ENCODE peak calls at places on chromosomes 13 and 19, in seven cellular contexts. K is IMR-90, H is neuronal stem cell, X is H1, L is mesendoderm, O is H9, P is mesenchymal stem cell. G is an unnamed sample. For H3K4me1, the result is how much of the 10 kb centered on the place peaks cover.

GRCh38 chr13:53066411-53066810 is 37.8 kb downstream of the OLFM4 start:
- DNase-seq in K (no peak), H (no peak), X (no peak), L (no peak), O (no peak), P (no peak), G (no peak)

GRCh38 chr13:114032121-114032799 is 58.4 kb upstream of the C13orf46 start:
- DNase-seq in K (peak), H (no peak), X (no peak), L (peak), O (no peak), P (peak), G (no peak)

GRCh38 chr13:25378528-25378927 is 6.8 kb downstream of the ATP8A2 start:
- DNase-seq in K (no peak), H (no peak), X (no peak), L (no peak), O (no peak), P (no peak), G (no peak)

GRCh38 chr19:54133312-54133956 is 4.1 kb upstream of the CNOT3 start:
- DNase-seq in K (no peak), H (peak), X (peak), L (peak), O (peak), P (peak), G (no peak)

GRCh38 chr19:31834070-31834469 is 484.8 kb upstream of the TSHZ3 start:
- DNase-seq in K (no peak), H (no peak), X (no peak), L (no peak), O (no peak), P (no peak), G (no peak)

GRCh38 chr19:35022460-35022859 is 7.8 kb upstream of the SCN1B start:
- DNase-seq in K (no peak), H (no peak), X (no peak), L (no peak), O (no peak), P (no peak), G (no peak)

GRCh38 chr19:10587839-10588150 is 683 bp upstream of the AP1M2 start:
- DNase-seq in K (no peak), H (no peak), X (no peak), L (no peak), O (no peak), P (no peak), G (no peak)

GRCh38 chr13:34155931-34156607 is 338.1 kb downstream of the RFC3 start:
- DNase-seq in K (peak), H (no peak), X (no peak), L (peak), O (no peak), P (peak), G (peak)

GRCh38 chr19:53389591-53390377 is 5.2 kb upstream of the ZNF765 start:
- DNase-seq in K (no peak), H (no peak), X (peak), L (peak), O (peak), P (no peak), G (no peak)

GRCh38 chr13:49821216-49821820 is 28.8 kb upstream of the KPNA3 start:
- DNase-seq in K (no peak), H (no peak), X (no peak), L (no peak), O (no peak), P (no peak), G (peak)

GRCh38 chr19:40089462-40089861 is 1.3 kb downstream of the ZNF780A start:
- DNase-seq in K (peak), H (no peak), X (no peak), L (no peak), O (no peak), P (peak), G (no peak)

GRCh38 chr13:110645750-110646149 is 30.4 kb downstream of the NAXD start:
- DNase-seq in K (no peak), H (no peak), X (no peak), L (no peak), O (no peak), P (no peak), G (no peak)

GRCh38 chr19:33405491-33406461 is 32.3 kb downstream of the CEBPG start:
- DNase-seq in K (no peak), H (no peak), X (no peak), L (no peak), O (no peak), P (no peak), G (no peak)

GRCh38 chr13:63731896-63732295 is 2316.2 kb upstream of the PCDH20 start:
- DNase-seq in K (no peak), H (no peak), X (no peak), L (no peak), O (no peak), P (no peak), G (no peak)

GRCh38 chr13:99269627-99270252 is 11.6 kb upstream of the GPR18 start:
- DNase-seq in K (peak), H (no peak), X (no peak), L (peak), O (no peak), P (peak), G (peak)

GRCh38 chr19:11382898-11383705 is 1.0 kb downstream of the EPOR start:
- DNase-seq in K (no peak), H (no peak), X (no peak), L (peak), O (peak), P (peak), G (peak)

GRCh38 chr13:78241278-78241919 is 322.8 kb upstream of the EDNRB start:
- DNase-seq in K (peak), H (peak), X (peak), L (peak), O (peak), P (peak), G (peak)

GRCh38 chr13:59318320-59318930 is 845.3 kb downstream of the DIAPH3 start:
- DNase-seq in K (peak), H (peak), X (peak), L (peak), O (peak), P (peak), G (peak)

GRCh38 chr13:22665531-22665930 is 515.2 kb upstream of the SGCG start:
- DNase-seq in K (no peak), H (no peak), X (no peak), L (no peak), O (no peak), P (no peak), G (no peak)

GRCh38 chr19:14361824-14362223 is 19.4 kb upstream of the ADGRE5 start:
- DNase-seq in K (no peak), H (no peak), X (peak), L (peak), O (peak), P (no peak), G (no peak)

GRCh38 chr13:73428137-73428536 is 369.3 kb downstream of the KLF5 start:
- DNase-seq in K (peak), H (no peak), X (no peak), L (peak), O (no peak), P (peak), G (peak)

GRCh38 chr19:17337675-17338439 is 504 bp downstream of the GTPBP3 start:
- DNase-seq in K (no peak), H (no peak), X (no peak), L (no peak), O (no peak), P (no peak), G (peak)

GRCh38 chr13:72864142-72865035 is 82.5 kb downstream of the PIBF1 start:
- DNase-seq in K (peak), H (no peak), X (no peak), L (no peak), O (no peak), P (peak), G (no peak)

GRCh38 chr13:98507060-98507797 is 69.7 kb downstream of the STK24 start:
- DNase-seq in K (no peak), H (no peak), X (peak), L (peak), O (no peak), P (peak), G (peak)

GRCh38 chr19:17455711-17456123 is 5.0 kb downstream of the NXNL1 start:
- DNase-seq in K (no peak), H (no peak), X (no peak), L (no peak), O (peak), P (no peak), G (no peak)

GRCh38 chr13:35817642-35818576 is 313.3 kb downstream of the DCLK1 start:
- DNase-seq in K (no peak), H (no peak), X (no peak), L (no peak), O (no peak), P (no peak), G (no peak)

GRCh38 chr19:19053508-19054314 is 10.1 kb upstream of the SLC25A42 start:
- DNase-seq in K (peak), H (peak), X (peak), L (peak), O (peak), P (peak), G (peak)

GRCh38 chr13:111373486-111373885 is 53.0 kb downstream of the TEX29 start:
- DNase-seq in K (no peak), H (no peak), X (no peak), L (no peak), O (no peak), P (no peak), G (no peak)

GRCh38 chr19:18000480-18000980 is 7.4 kb upstream of the ARRDC2 start:
- DNase-seq in K (no peak), H (no peak), X (no peak), L (no peak), O (no peak), P (no peak), G (no peak)

GRCh38 chr13:95588721-95589120 is 36.2 kb downstream of the CLDN10 start:
- DNase-seq in K (peak), H (no peak), X (no peak), L (no peak), O (no peak), P (no peak), G (no peak)

GRCh38 chr19:19348266-19348665 is 27.6 kb downstream of the MAU2 start:
- DNase-seq in K (no peak), H (no peak), X (no peak), L (no peak), O (no peak), P (no peak), G (no peak)

GRCh38 chr19:47819841-47820244 is 1.9 kb upstream of the CRX start:
- DNase-seq in K (no peak), H (peak), X (peak), L (peak), O (peak), P (no peak), G (no peak)

GRCh38 chr13:98039964-98040363 is 86.5 kb downstream of the IPO5 start:
- DNase-seq in K (no peak), H (no peak), X (no peak), L (no peak), O (no peak), P (no peak), G (no peak)

GRCh38 chr19:3479177-3479818 is 1.0 kb downstream of the SMIM24 start:
- DNase-seq in K (no peak), H (no peak), X (no peak), L (peak), O (peak), P (no peak), G (no peak)

GRCh38 chr19:10152100-10152499 is 32.4 kb upstream of the EIF3G start:
- DNase-seq in K (no peak), H (no peak), X (no peak), L (no peak), O (no peak), P (no peak), G (no peak)

GRCh38 chr19:16571689-16572331 is 405 bp downstream of the SLC35E1 start:
- DNase-seq in K (peak), H (peak), X (no peak), L (peak), O (no peak), P (peak), G (no peak)

GRCh38 chr13:93727301-93728141 is 500.9 kb downstream of the GPC6 start:
- DNase-seq in K (peak), H (no peak), X (no peak), L (peak), O (no peak), P (peak), G (no peak)
- H3K4me1 ChIP-seq in K (under half), H (under half), X (under half), L (under half), O (under half), P (under half), G (under half)

GRCh38 chr19:21087871-21088270 is 5.9 kb downstream of the ZNF714 start:
- DNase-seq in K (no peak), H (no peak), X (no peak), L (no peak), O (no peak), P (no peak), G (no peak)

GRCh38 chr19:21094347-21095025 is 12.5 kb downstream of the ZNF714 start:
- DNase-seq in K (no peak), H (no peak), X (no peak), L (no peak), O (no peak), P (peak), G (no peak)

DNA sequence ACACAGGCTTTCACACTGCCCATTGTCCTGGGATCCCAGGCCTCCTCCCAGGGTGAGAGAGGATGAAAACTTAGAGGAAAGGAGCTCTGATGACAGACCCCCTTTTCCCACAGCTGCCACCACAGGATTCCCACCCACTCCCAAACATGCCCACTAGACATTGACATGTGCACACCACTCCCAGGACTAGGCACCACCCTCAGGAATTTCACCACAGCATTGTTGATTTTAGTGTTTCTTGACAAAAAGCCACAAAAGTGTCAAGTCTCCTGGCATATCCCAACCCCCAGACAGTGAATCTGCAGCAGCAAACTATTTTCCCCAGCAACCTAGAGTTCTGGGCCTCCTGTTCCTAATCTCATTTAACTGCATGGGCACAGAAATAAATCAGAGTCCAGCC is 10.1 kb downstream of the ZNF714 start:
- DNase-seq in K (peak), H (no peak), X (no peak), L (no peak), O (no peak), P (peak), G (no peak)
- H3K23ac ChIP-seq in K (no peak), H (no peak), X (no peak), L (no peak), O (no peak), P (no peak), G (no peak)

GRCh38 chr13:46683879-46684278 is 113.1 kb downstream of the ESD start:
- DNase-seq in K (peak), H (no peak), X (no peak), L (no peak), O (no peak), P (peak), G (no peak)

GRCh38 chr13:46684287-46685001 is 112.5 kb downstream of the ESD start:
- DNase-seq in K (no peak), H (peak), X (peak), L (peak), O (peak), P (peak), G (peak)

GRCh38 chr13:46685006-46685730 is 111.8 kb downstream of the ESD start:
- DNase-seq in K (no peak), H (no peak), X (no peak), L (no peak), O (no peak), P (peak), G (peak)

GRCh38 chr13:46686171-46686570 is 110.8 kb downstream of the ESD start:
- DNase-seq in K (no peak), H (no peak), X (no peak), L (peak), O (no peak), P (no peak), G (peak)

DNA sequence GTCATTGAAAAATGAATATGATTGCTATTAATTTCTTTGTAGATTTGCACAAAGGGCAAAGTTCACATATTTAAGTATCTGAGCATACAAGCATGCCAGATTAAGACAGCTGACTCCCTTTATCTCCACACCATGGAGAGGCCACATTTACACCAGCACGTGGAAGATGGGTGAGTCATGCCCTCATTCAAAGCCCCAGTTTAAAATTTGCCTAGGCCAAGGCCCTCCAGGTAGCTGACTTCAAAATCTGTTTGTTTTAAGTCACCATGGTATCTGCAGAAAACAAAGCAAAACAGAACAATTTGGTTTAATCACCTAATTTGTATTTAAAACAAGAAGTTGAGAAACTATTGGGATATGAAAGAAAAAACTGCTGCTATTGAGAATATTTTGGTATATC is 109.2 kb downstream of the ESD start:
- DNase-seq in K (peak), H (no peak), X (peak), L (peak), O (peak), P (peak), G (peak)
- H3K4me1 ChIP-seq in K (under half), H (under half), X (under half), L (under half), O (under half), P (under half), G (under half)

GRCh38 chr19:5864725-5865486 is 5.4 kb downstream of the FUT5 start:
- DNase-seq in K (no peak), H (no peak), X (no peak), L (peak), O (no peak), P (no peak), G (no peak)

GRCh38 chr19:5867201-5868136 is 2.9 kb downstream of the FUT5 start:
- DNase-seq in K (no peak), H (no peak), X (no peak), L (no peak), O (no peak), P (no peak), G (no peak)

GRCh38 chr19:5863030-5863665 is 7.2 kb downstream of the FUT5 start:
- DNase-seq in K (no peak), H (no peak), X (no peak), L (no peak), O (no peak), P (no peak), G (no peak)

GRCh38 chr19:5864013-5864720 is 6.2 kb downstream of the FUT5 start:
- DNase-seq in K (no peak), H (no peak), X (no peak), L (no peak), O (no peak), P (no peak), G (no peak)

DNA sequence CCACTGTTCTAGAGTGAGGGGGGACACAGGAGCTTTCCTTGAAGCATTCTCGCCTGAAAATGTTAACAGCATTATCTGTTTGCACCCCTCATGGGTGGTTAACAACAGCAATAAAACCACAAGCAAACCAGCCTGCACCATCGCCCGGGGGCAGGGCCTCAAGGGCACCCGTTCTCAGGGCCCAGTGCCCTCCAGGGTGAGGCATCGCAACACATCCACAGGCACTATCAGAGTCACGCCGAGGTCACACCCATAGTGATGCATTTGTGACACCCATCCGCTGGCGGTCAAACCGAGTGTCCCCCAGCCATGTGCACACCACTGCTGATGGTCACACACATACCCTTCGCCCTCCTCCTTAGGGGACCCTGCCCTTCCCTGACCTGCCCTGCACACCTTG is 4.6 kb downstream of the FUT5 start:
- DNase-seq in K (no peak), H (no peak), X (no peak), L (no peak), O (no peak), P (no peak), G (no peak)
- H3K23ac ChIP-seq in K (no peak), H (no peak), X (no peak), L (no peak), O (no peak), P (no peak), G (no peak)

DNA sequence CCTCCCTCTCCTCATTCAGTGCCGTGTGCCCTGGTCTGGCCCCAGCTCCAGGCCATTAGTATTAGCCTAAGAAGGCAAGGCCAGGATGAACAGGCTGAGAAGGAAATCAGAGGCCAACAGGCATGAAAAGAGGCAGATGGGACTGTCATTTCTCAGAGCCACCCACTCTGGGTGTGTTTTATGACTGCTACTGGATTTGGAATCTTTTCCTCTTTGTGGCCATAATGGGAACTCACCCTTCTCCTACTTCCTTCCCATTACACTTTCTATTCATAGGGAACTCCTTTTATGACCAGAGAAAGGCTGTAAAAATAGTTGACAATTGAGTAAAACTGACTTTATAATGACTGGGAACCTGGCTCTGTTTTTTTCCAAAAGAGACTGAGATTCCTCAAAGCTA is 17.7 kb downstream of the CEACAM8 start:
- DNase-seq in K (no peak), H (no peak), X (no peak), L (no peak), O (no peak), P (no peak), G (no peak)
- H3K4me1 ChIP-seq in K (under half), H (under half), X (under half), L (under half), O (under half), P (under half), G (under half)

G was measured in trophoblast cell.